ENCODE peak calls at places on chromosomes 5 and 9, in ten cellular contexts. F, V, U, I, X, T, P, O, S and Z are unnamed samples. For H3K36me3, the result is how much of the 10 kb centered on the place peaks cover.

GRCh38 chr5:56763711-56764466 is 51.5 kb upstream of the MAP3K1 start:
- DNase-seq in F (no peak), V (no peak), U (no peak), I (no peak), X (no peak), T (no peak), P (peak), O (no peak), S (no peak), Z (peak)

GRCh38 chr5:111535879-111536549 is 23.7 kb upstream of the STARD4 start:
- DNase-seq in F (no peak), V (no peak), U (no peak), I (no peak), X (no peak), T (no peak), P (no peak), O (no peak), S (no peak), Z (no peak)

GRCh38 chr5:122195784-122196394 is 66.5 kb downstream of the ZNF474 start:
- DNase-seq in F (no peak), V (no peak), U (peak), I (no peak), X (peak), T (no peak), P (peak), O (no peak), S (no peak), Z (peak)

GRCh38 chr9:91155181-91155580 is 206.5 kb downstream of the AUH start:
- DNase-seq in F (peak), V (no peak), U (no peak), I (no peak), X (no peak), T (no peak), P (no peak), O (no peak), S (no peak), Z (no peak)

GRCh38 chr5:133599600-133599999 is 12.7 kb downstream of the FSTL4 start:
- DNase-seq in F (no peak), V (no peak), U (no peak), I (no peak), X (no peak), T (no peak), P (no peak), O (no peak), S (no peak), Z (no peak)

GRCh38 chr9:6779417-6780241 is 21.9 kb downstream of the KDM4C start:
- DNase-seq in F (no peak), V (no peak), U (peak), I (no peak), X (no peak), T (no peak), P (no peak), O (no peak), S (no peak), Z (no peak)

GRCh38 chr5:129541648-129542251 is 81.7 kb downstream of the ADAMTS19 start:
- DNase-seq in F (no peak), V (no peak), U (peak), I (no peak), X (peak), T (no peak), P (peak), O (no peak), S (no peak), Z (no peak)

GRCh38 chr5:175582697-175583096 is 75.2 kb upstream of the HRH2 start:
- DNase-seq in F (no peak), V (no peak), U (no peak), I (no peak), X (no peak), T (no peak), P (peak), O (no peak), S (no peak), Z (no peak)

GRCh38 chr9:117733465-117733864 is 29.3 kb downstream of the TLR4 start:
- DNase-seq in F (no peak), V (no peak), U (no peak), I (no peak), X (no peak), T (no peak), P (no peak), O (no peak), S (no peak), Z (no peak)

GRCh38 chr5:32711693-32712462 is 757 bp downstream of the NPR3 start:
- DNase-seq in F (no peak), V (peak), U (no peak), I (peak), X (no peak), T (peak), P (peak), O (no peak), S (no peak), Z (peak)

GRCh38 chr5:176695073-176695472 is 47.8 kb downstream of the TSPAN17 start:
- DNase-seq in F (no peak), V (no peak), U (no peak), I (no peak), X (no peak), T (no peak), P (no peak), O (no peak), S (no peak), Z (no peak)

GRCh38 chr9:16175461-16175860 is 622.6 kb downstream of the CCDC171 start:
- DNase-seq in F (no peak), V (no peak), U (no peak), I (no peak), X (no peak), T (no peak), P (no peak), O (no peak), S (no peak), Z (no peak)

GRCh38 chr5:145739824-145740223 is 95.3 kb downstream of the PRELID2 start:
- DNase-seq in F (no peak), V (no peak), U (no peak), I (no peak), X (no peak), T (no peak), P (no peak), O (no peak), S (no peak), Z (no peak)

GRCh38 chr9:137256362-137256761 is 1.2 kb downstream of the NELFB start:
- DNase-seq in F (no peak), V (no peak), U (no peak), I (no peak), X (no peak), T (no peak), P (no peak), O (no peak), S (no peak), Z (no peak)

GRCh38 chr5:172052454-172053236 is 46.2 kb upstream of the FBXW11 start:
- DNase-seq in F (no peak), V (peak), U (peak), I (peak), X (no peak), T (no peak), P (no peak), O (no peak), S (no peak), Z (peak)

GRCh38 chr5:172055421-172055820 is 49.0 kb upstream of the FBXW11 start:
- DNase-seq in F (no peak), V (no peak), U (no peak), I (no peak), X (no peak), T (no peak), P (no peak), O (no peak), S (no peak), Z (no peak)

GRCh38 chr5:172055996-172056395 is 49.6 kb upstream of the FBXW11 start:
- DNase-seq in F (no peak), V (no peak), U (no peak), I (no peak), X (no peak), T (no peak), P (no peak), O (no peak), S (no peak), Z (no peak)

GRCh38 chr5:172051643-172052362 is 45.4 kb upstream of the FBXW11 start:
- DNase-seq in F (no peak), V (no peak), U (no peak), I (no peak), X (no peak), T (no peak), P (no peak), O (no peak), S (no peak), Z (no peak)

DNA sequence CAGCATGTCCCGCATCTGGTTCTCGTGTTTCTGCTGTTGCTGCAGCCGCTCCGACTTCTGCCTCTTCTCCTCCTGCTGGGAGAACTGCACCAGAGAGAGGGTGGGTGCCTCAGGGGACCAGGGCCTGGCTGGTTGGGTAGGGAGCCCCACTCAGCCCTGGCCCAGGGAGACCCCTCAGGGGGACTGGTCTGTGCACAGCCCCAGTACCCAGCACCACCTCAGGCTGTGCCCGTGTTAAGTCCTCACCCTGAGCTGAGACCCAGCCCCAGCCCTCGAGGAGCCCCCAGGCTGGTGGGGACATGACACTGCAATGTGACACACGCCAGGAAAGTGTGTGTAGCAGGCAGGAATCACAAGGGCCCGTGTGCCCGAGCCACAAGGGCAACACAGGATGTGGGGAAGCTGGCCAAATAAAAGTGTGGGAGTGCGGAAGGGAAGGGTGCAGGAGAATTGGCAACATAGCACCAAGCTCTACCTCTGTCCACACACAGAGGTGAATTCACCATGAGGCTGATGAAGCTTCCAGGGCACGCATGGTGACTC is 48.2 kb upstream of the FBXW11 start:
- DNase-seq in F (no peak), V (no peak), U (no peak), I (no peak), X (no peak), T (no peak), P (no peak), O (no peak), S (no peak), Z (peak)
- H3K36me3 ChIP-seq in F (half or more), V (under half), U (under half), I (half or more), X (under half), T (half or more), P (under half), O (under half), S (half or more), Z (under half)

GRCh38 chr5:14582797-14583137 is 1.2 kb downstream of the OTULINL start:
- DNase-seq in F (no peak), V (no peak), U (no peak), I (no peak), X (no peak), T (peak), P (no peak), O (no peak), S (no peak), Z (no peak)
- H3K4me3 ChIP-seq in F (no peak), V (no peak), U (no peak), I (peak), X (peak), T (peak), P (no peak), O (peak), S (peak), Z (no peak)

DNA sequence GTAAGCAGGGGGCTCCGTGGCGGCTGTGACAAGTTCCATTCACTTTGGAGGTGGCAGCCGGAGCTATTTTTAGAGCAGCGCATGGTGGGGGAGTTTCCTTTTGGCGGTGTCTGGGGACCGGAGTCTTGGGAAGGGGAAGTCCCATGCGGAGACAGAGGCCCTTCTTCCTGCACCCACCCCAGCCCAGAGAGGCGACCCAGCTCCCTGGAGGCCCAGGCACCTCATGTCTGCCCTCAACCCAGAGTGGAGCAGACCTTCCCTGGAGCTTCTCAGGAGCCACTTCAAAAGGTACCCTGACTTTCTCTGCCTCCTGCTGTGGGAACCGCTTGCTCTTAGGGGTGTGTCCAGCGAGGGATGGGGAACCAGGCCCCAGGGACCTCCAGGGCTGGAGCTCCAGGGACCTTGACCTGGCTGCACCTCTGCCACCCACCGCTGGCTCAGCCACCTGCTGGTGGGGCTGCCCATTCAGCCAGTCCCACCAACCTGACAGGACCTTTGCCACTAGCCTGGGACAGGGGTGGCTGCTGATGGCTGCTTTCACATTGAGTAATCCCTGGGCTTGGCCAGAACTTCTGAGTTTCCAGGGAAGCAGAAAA is 34.1 kb downstream of the NEK6 start:
- DNase-seq in F (no peak), V (no peak), U (peak), I (peak), X (no peak), T (peak), P (no peak), O (no peak), S (no peak), Z (peak)
- H3K36me3 ChIP-seq in F (under half), V (under half), U (under half), I (under half), X (under half), T (under half), P (under half), O (under half), S (under half), Z (under half)

DNA sequence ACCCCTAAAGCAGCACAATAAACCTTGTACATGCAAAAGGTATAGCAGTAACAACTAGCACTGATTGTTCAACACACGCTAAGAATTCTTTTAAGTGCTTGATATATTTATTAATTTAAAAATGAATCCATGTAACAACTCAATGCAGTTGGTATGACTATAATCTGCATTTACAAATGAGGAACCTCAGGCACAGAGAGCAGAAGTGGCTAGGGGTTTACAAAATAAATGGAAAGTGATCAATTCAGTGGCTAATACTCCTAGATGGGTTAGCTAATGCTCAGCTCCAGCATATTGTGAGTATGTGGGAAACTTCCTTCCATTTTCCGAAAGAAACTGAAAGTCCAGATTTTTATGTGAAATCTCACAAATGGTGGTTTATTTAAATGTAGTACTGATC is 128.1 kb downstream of the RFX3 start:
- DNase-seq in F (no peak), V (no peak), U (no peak), I (no peak), X (no peak), T (no peak), P (no peak), O (no peak), S (no peak), Z (no peak)
- H3K4me3 ChIP-seq in F (no peak), V (no peak), U (no peak), I (no peak), X (no peak), T (no peak), P (no peak), O (no peak), S (no peak), Z (no peak)

GRCh38 chr9:120538339-120538738 is 41.6 kb downstream of the CDK5RAP2 start:
- DNase-seq in F (no peak), V (no peak), U (no peak), I (peak), X (no peak), T (no peak), P (no peak), O (no peak), S (no peak), Z (no peak)

GRCh38 chr9:120536949-120537640 is 42.9 kb downstream of the CDK5RAP2 start:
- DNase-seq in F (no peak), V (no peak), U (no peak), I (no peak), X (no peak), T (no peak), P (no peak), O (no peak), S (no peak), Z (no peak)

GRCh38 chr9:120532891-120533290 is 47.1 kb downstream of the CDK5RAP2 start:
- DNase-seq in F (no peak), V (no peak), U (no peak), I (no peak), X (no peak), T (no peak), P (no peak), O (no peak), S (no peak), Z (no peak)

GRCh38 chr9:120534266-120534665 is 45.7 kb downstream of the CDK5RAP2 start:
- DNase-seq in F (no peak), V (no peak), U (no peak), I (no peak), X (no peak), T (no peak), P (no peak), O (no peak), S (no peak), Z (no peak)

GRCh38 chr9:120536094-120536493 is 43.9 kb downstream of the CDK5RAP2 start:
- DNase-seq in F (no peak), V (no peak), U (no peak), I (no peak), X (no peak), T (no peak), P (no peak), O (no peak), S (no peak), Z (no peak)
- H3K36me3 ChIP-seq in F (under half), V (under half), U (under half), I (half or more), X (under half), T (half or more), P (under half), O (under half), S (half or more), Z (under half)

GRCh38 chr9:101242651-101243050 is 142.2 kb downstream of the BAAT start:
- DNase-seq in F (no peak), V (no peak), U (no peak), I (no peak), X (no peak), T (no peak), P (no peak), O (no peak), S (no peak), Z (no peak)
- H3K4me3 ChIP-seq in F (no peak), V (no peak), U (no peak), I (no peak), X (no peak), T (no peak), P (no peak), O (no peak), S (no peak), Z (no peak)

GRCh38 chr9:1880038-1880565 is 135.0 kb upstream of the SMARCA2 start:
- DNase-seq in F (no peak), V (no peak), U (no peak), I (no peak), X (no peak), T (no peak), P (no peak), O (no peak), S (no peak), Z (no peak)
- H3K36me3 ChIP-seq in F (under half), V (under half), U (under half), I (under half), X (under half), T (under half), P (under half), O (under half), S (under half), Z (under half)

DNA sequence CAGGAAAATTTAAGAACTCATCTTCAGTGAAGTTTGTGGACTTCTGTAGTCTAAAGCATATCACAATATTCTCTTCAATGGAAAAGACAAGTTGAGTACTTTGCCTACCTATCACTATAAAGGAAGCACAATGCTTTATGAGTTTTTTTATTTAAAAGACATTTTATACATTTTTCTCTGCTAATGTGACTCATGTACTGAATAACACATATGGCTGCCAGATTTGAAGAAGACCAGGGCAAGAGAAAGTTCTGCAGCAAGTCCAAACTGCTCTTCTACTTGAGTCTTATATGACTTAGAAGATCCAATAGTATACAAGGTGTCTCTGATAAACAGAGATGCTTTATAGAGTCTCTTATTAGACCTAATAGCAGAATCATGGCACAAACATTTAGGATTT is 978.4 kb downstream of the TLE4 start:
- DNase-seq in F (no peak), V (no peak), U (no peak), I (no peak), X (no peak), T (no peak), P (no peak), O (no peak), S (no peak), Z (no peak)
- H3K4me3 ChIP-seq in F (no peak), V (no peak), U (no peak), I (no peak), X (no peak), T (no peak), P (no peak), O (no peak), S (no peak), Z (no peak)

GRCh38 chr9:69200071-69200470 is 26.0 kb downstream of the TJP2 start:
- DNase-seq in F (no peak), V (no peak), U (no peak), I (no peak), X (no peak), T (no peak), P (peak), O (no peak), S (no peak), Z (peak)

GRCh38 chr9:69195681-69196080 is 21.6 kb downstream of the TJP2 start:
- DNase-seq in F (no peak), V (no peak), U (no peak), I (no peak), X (no peak), T (no peak), P (no peak), O (no peak), S (no peak), Z (peak)

GRCh38 chr9:69197687-69198086 is 23.6 kb downstream of the TJP2 start:
- DNase-seq in F (no peak), V (no peak), U (peak), I (no peak), X (no peak), T (no peak), P (no peak), O (no peak), S (no peak), Z (no peak)

GRCh38 chr9:69195019-69195418 is 20.9 kb downstream of the TJP2 start:
- DNase-seq in F (no peak), V (no peak), U (no peak), I (no peak), X (no peak), T (no peak), P (no peak), O (no peak), S (no peak), Z (no peak)

DNA sequence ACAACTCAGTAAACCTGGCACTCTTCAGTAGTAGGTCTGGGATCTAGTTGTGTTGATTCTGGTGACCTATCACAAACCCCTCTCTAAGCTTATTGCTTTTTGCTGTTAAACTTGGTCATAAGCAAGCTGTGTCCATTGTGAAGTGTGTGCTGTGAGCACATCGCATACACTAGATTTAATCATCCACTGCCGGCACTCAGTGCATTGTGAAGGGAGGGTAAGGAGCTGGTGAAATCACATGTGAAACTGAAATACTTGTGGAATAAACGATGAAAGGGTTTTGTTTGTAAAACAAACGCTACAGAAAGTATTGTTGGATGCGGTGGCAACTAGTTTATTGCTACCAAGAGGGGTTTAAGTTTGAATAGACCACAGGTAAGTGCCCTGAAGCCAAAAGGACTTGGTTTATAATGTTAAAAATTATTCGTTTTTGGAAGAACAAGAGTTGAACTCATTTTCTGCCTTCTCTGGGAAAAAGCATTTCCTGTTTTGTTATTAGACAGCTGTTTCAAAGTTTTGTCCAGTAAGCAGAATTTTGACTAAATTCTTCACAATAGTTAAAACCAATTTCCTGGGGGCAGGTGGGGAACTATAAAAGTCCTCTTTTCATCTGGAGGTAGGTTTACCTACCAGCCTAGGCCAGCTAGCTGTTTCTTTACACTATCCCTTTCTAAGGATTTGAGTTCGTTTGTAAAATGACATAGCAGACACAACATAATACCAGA is 24.6 kb downstream of the TJP2 start:
- DNase-seq in F (no peak), V (no peak), U (no peak), I (no peak), X (no peak), T (no peak), P (no peak), O (no peak), S (no peak), Z (no peak)
- H3K36me3 ChIP-seq in F (under half), V (under half), U (under half), I (under half), X (under half), T (under half), P (under half), O (under half), S (under half), Z (under half)